ENCODE peak calls at places on chromosomes 7 and 10, in nine cellular contexts. Z is heart right ventricle; K is stimulated activated CD4-positive, alpha-beta T cell treated with anti-CD3 and anti-CD28 coated beads, Interleukin-2, amount 100 ng/mL, for 48 hours; C is AG09319; Q is gastrocnemius medialis; H is HFF-Myc; W is T-cell; D is erythroblast; N is MCF 10A. R is an unnamed sample.
A peak's percentile ranks its signal among the peaks of the same experiment; 100 is the strongest.

GRCh38 chr10:22740180-22740579 is 25.8 kb upstream of the PIP4K2A start:
- DNase-seq in N (peak; percentile 6), H (peak; percentile 29), Z (no peak), K (no peak), D (no peak), W (no peak), C (no peak), Q (no peak), R (no peak)

GRCh38 chr10:123869015-123869414 is 22.6 kb downstream of the CPXM2 start:
- DNase-seq in N (no peak), Q (no peak), H (no peak), Z (no peak), D (no peak), K (no peak), C (no peak), W (no peak), R (no peak)

GRCh38 chr7:11539853-11540252 is 292.1 kb downstream of the THSD7A start:
- DNase-seq in Q (no peak), C (no peak), Z (no peak), K (no peak), D (no peak), H (no peak), W (no peak), N (peak; percentile 39), R (no peak)

GRCh38 chr10:18738835-18739234 is 79.6 kb downstream of the ARL5B start:
- DNase-seq in D (no peak), C (peak; percentile 7), W (no peak), Q (no peak), K (no peak), N (peak; percentile 62), H (no peak), Z (no peak), R (no peak)

GRCh38 chr10:62038609-62039190 is 137.2 kb downstream of the ARID5B start:
- DNase-seq in W (peak; percentile 77), K (peak; percentile 56), C (no peak), Z (peak; percentile 86), N (peak; percentile 78), D (peak; percentile 45), H (peak; percentile 72), Q (peak; percentile 65), R (peak; percentile 47)

GRCh38 chr10:8063935-8064334 is 9.4 kb downstream of the GATA3 start:
- DNase-seq in W (no peak), Q (no peak), H (no peak), Z (no peak), C (no peak), D (no peak), N (no peak), K (no peak), R (no peak)

GRCh38 chr10:105837951-105838350 is 1196.9 kb downstream of the SORCS3 start:
- DNase-seq in D (no peak), H (no peak), Q (no peak), Z (no peak), K (no peak), W (no peak), N (peak; percentile 44), C (no peak), R (no peak)

GRCh38 chr7:1397491-1398327 is 61.6 kb downstream of the MICALL2 start:
- DNase-seq in Z (no peak), Q (no peak), W (no peak), K (no peak), D (no peak), C (peak; percentile 8), N (peak; percentile 81), H (no peak), R (peak; percentile 55)

GRCh38 chr7:107638594-107638993 is 22.0 kb upstream of the SLC26A4 start:
- DNase-seq in H (no peak), D (no peak), N (no peak), K (no peak), Q (no peak), Z (no peak), C (no peak), W (no peak), R (no peak)

GRCh38 chr10:102537367-102537766 is 33.6 kb downstream of the SUFU start:
- DNase-seq in K (no peak), N (no peak), W (no peak), C (no peak), D (no peak), Z (no peak), Q (no peak), H (no peak), R (no peak)

GRCh38 chr7:47551550-47552121 is 30.3 kb downstream of the TNS3 start:
- DNase-seq in W (no peak), H (no peak), Q (peak; percentile 27), D (no peak), N (no peak), K (no peak), C (no peak), Z (peak; percentile 68), R (no peak)

GRCh38 chr7:46927131-46927810 is 654.6 kb downstream of the TNS3 start:
- DNase-seq in W (no peak), H (no peak), N (no peak), K (no peak), Z (no peak), Q (no peak), D (no peak), C (no peak), R (no peak)

GRCh38 chr10:79207726-79208125 is 139.0 kb downstream of the ZMIZ1 start:
- DNase-seq in H (no peak), D (no peak), W (no peak), K (no peak), N (no peak), C (no peak), Q (no peak), Z (no peak), R (no peak)

GRCh38 chr10:46236941-46237681 is 49.7 kb upstream of the ANTXRL start:
- DNase-seq in D (no peak), H (no peak), K (no peak), C (no peak), Z (no peak), W (no peak), Q (no peak), N (no peak), R (no peak)

GRCh38 chr10:14423111-14423744 is 92.5 kb upstream of the FRMD4A start:
- DNase-seq in K (no peak), D (no peak), W (no peak), Z (no peak), H (no peak), C (no peak), N (no peak), Q (no peak), R (no peak)

GRCh38 chr7:151971829-151972228 is 15.6 kb downstream of the GALNTL5 start:
- DNase-seq in N (no peak), H (no peak), K (no peak), W (no peak), Z (no peak), Q (no peak), D (no peak), C (no peak), R (no peak)

GRCh38 chr10:103062854-103063642 is 130.0 kb downstream of the NT5C2 start:
- DNase-seq in W (no peak), C (no peak), N (peak; percentile 13), Z (no peak), K (no peak), Q (no peak), H (no peak), D (no peak), R (no peak)